ENCODE peak calls at places on chromosomes 16 and 17, in seven cellular contexts. Q, Y, O, P, U, T and L are unnamed samples.

GRCh38 chr17:2321399-2321798 is 14.9 kb downstream of the TSR1 start:
- DNase-seq in O (no peak), U (no peak), Y (no peak), T (no peak), P (no peak), Q (no peak), L (no peak)

GRCh38 chr16:53067675-53068074 is 12.9 kb downstream of the CHD9 start:
- DNase-seq in P (no peak), T (no peak), O (no peak), U (no peak), Q (no peak), Y (no peak), L (no peak)

GRCh38 chr17:45402916-45403315 is 29.8 kb downstream of the ARHGAP27 start:
- DNase-seq in U (no peak), P (no peak), Y (no peak), O (no peak), Q (no peak), T (no peak), L (no peak)

GRCh38 chr17:21129023-21129681 is 2.4 kb downstream of the DHRS7B start:
- DNase-seq in U (peak), P (peak), O (no peak), T (peak), Q (no peak), Y (no peak), L (peak)

GRCh38 chr17:41145261-41145660 is 4.4 kb downstream of the KRTAP4-5 start:
- DNase-seq in O (no peak), U (no peak), T (no peak), Y (no peak), P (no peak), Q (no peak), L (no peak)

GRCh38 chr17:63976702-63977101 is 4.0 kb upstream of the SCN4A start:
- DNase-seq in Q (no peak), O (no peak), T (no peak), P (no peak), Y (no peak), U (no peak), L (no peak)

GRCh38 chr17:14693382-14693781 is 392.5 kb downstream of the HS3ST3B1 start:
- DNase-seq in Y (no peak), Q (no peak), T (no peak), U (no peak), O (no peak), P (no peak), L (no peak)

GRCh38 chr16:85673529-85674417 is 15.0 kb downstream of the GINS2 start:
- DNase-seq in P (peak), T (peak), O (no peak), Q (peak), U (no peak), Y (no peak), L (peak)

GRCh38 chr16:97822-98221 is 19.8 kb downstream of the MPG start:
- DNase-seq in U (no peak), Y (no peak), P (no peak), Q (no peak), T (peak), O (no peak), L (no peak)

GRCh38 chr17:50452627-50453300 is 15.9 kb downstream of the CHAD start:
- DNase-seq in O (no peak), T (peak), U (peak), P (peak), Q (no peak), Y (no peak), L (peak)

GRCh38 chr17:50834786-50835562 is 412 bp upstream of the WFIKKN2 start:
- DNase-seq in O (no peak), Q (no peak), U (no peak), T (peak), P (no peak), Y (no peak), L (peak)

GRCh38 chr17:73203788-73204479 is 11.1 kb downstream of the COG1 start:
- DNase-seq in Q (no peak), T (no peak), Y (peak), O (no peak), P (no peak), U (no peak), L (no peak)

GRCh38 chr16:23072084-23072599 is 77.1 kb downstream of the USP31 start:
- DNase-seq in U (no peak), O (no peak), Y (no peak), P (peak), T (no peak), Q (peak), L (peak)

GRCh38 chr17:41024702-41025101 is 2.3 kb downstream of the KRTAP1-5 start:
- DNase-seq in U (no peak), Q (no peak), Y (no peak), T (peak), P (peak), O (no peak), L (peak)

GRCh38 chr16:66551362-66551761 is 1.0 kb upstream of the CKLF start:
- DNase-seq in U (peak), Y (peak), O (peak), Q (no peak), P (peak), T (peak), L (peak)

GRCh38 chr16:83143788-83144187 is 517.0 kb downstream of the CDH13 start:
- DNase-seq in T (peak), Q (no peak), O (no peak), U (no peak), P (no peak), Y (no peak), L (peak)

GRCh38 chr16:22373662-22374310 is 633 bp downstream of the CDR2 start:
- DNase-seq in T (peak), Q (peak), Y (peak), P (no peak), U (no peak), O (no peak), L (peak)

GRCh38 chr16:81005644-81006471 is 827 bp downstream of the CMC2 start:
- DNase-seq in T (peak), P (no peak), Q (no peak), O (no peak), Y (no peak), U (no peak), L (no peak)

GRCh38 chr16:80947708-80948615 is 58.7 kb downstream of the CMC2 start:
- DNase-seq in P (no peak), Q (no peak), O (no peak), T (no peak), Y (no peak), U (no peak), L (peak)

GRCh38 chr16:11396241-11397048 is 51.2 kb downstream of the RMI2 start:
- DNase-seq in P (peak), T (peak), Q (peak), Y (peak), U (peak), O (peak), L (peak)

GRCh38 chr16:31386157-31386984 is 6.8 kb upstream of the ITGAD start:
- DNase-seq in T (peak), U (peak), O (no peak), P (peak), Y (no peak), Q (no peak), L (peak)

GRCh38 chr17:17675925-17676534 is 5.2 kb upstream of the RAI1 start:
- DNase-seq in O (no peak), T (peak), Y (no peak), U (no peak), P (no peak), Q (no peak), L (peak)